ENCODE peak calls at places on chromosomes 3 and 15, in six cellular contexts. N, L, O, J, U and F are unnamed samples.

GRCh38 chr3:4418156-4418555 is 48.9 kb downstream of the SUMF1 start:
- DNase-seq in N (no peak), L (no peak), O (no peak), J (no peak), U (no peak), F (no peak)

GRCh38 chr3:171184372-171184771 is 157.9 kb upstream of the SLC2A2 start:
- DNase-seq in N (peak; percentile 76), L (no peak), O (no peak), J (no peak), U (no peak), F (no peak)

GRCh38 chr15:98896802-98897732 is 110.5 kb downstream of the PGPEP1L start:
- DNase-seq in N (no peak), L (peak; percentile 77), O (peak; percentile 85), J (peak; percentile 21), U (no peak), F (no peak)

GRCh38 chr15:76346666-76347506 is 10.3 kb downstream of the ISL2 start:
- DNase-seq in N (no peak), L (no peak), O (no peak), J (no peak), U (no peak), F (no peak)

GRCh38 chr3:40504636-40505430 is 1.0 kb upstream of the ZNF620 start:
- DNase-seq in N (no peak), L (peak; percentile 66), O (peak; percentile 76), J (no peak), U (no peak), F (no peak)

GRCh38 chr3:73341272-73341671 is 279.8 kb downstream of the EBLN2 start:
- DNase-seq in N (no peak), L (no peak), O (no peak), J (no peak), U (no peak), F (no peak)

GRCh38 chr15:35932541-35932940 is 386.6 kb upstream of the DPH6 start:
- DNase-seq in N (no peak), L (no peak), O (no peak), J (no peak), U (no peak), F (no peak)

GRCh38 chr15:42349178-42349577 is 10.1 kb upstream of the CAPN3 start:
- DNase-seq in N (no peak), L (no peak), O (no peak), J (no peak), U (no peak), F (no peak)

GRCh38 chr3:52038227-52038626 is 18.1 kb downstream of the DUSP7 start:
- DNase-seq in N (no peak), L (no peak), O (no peak), J (no peak), U (no peak), F (no peak)

GRCh38 chr15:51576911-51577500 is 45.6 kb downstream of the DMXL2 start:
- DNase-seq in N (no peak), L (no peak), O (no peak), J (peak; percentile 48), U (no peak), F (no peak)

GRCh38 chr3:132730891-132731580 is 8.8 kb upstream of the NPHP3 start:
- DNase-seq in N (no peak), L (no peak), O (peak; percentile 33), J (peak; percentile 22), U (no peak), F (no peak)

GRCh38 chr3:9387322-9387655 is 10.1 kb upstream of the SETD5 start:
- DNase-seq in N (no peak), L (no peak), O (no peak), J (no peak), U (no peak), F (no peak)

GRCh38 chr15:84616235-84616634 is 15.4 kb downstream of the ZSCAN2 start:
- DNase-seq in N (no peak), L (no peak), O (no peak), J (no peak), U (no peak), F (no peak)

GRCh38 chr3:70064194-70064787 is 64.8 kb downstream of the SAMMSON start:
- DNase-seq in N (peak; percentile 1), L (peak; percentile 4), O (peak; percentile 27), J (peak; percentile 15), U (no peak), F (no peak)

GRCh38 chr15:98547741-98548166 is 100.6 kb upstream of the IGF1R start:
- DNase-seq in N (no peak), L (no peak), O (no peak), J (no peak), U (no peak), F (no peak)

GRCh38 chr3:184284696-184285095 is 8.9 kb downstream of the ECE2 start:
- DNase-seq in N (no peak), L (peak; percentile 70), O (peak; percentile 58), J (peak; percentile 79), U (no peak), F (peak; percentile 72)

GRCh38 chr3:50246517-50246954 is 10.5 kb downstream of the GNAI2 start:
- DNase-seq in N (no peak), L (peak; percentile 81), O (no peak), J (peak; percentile 67), U (no peak), F (no peak)

GRCh38 chr3:24550588-24550987 is 55.9 kb upstream of the THRB start:
- DNase-seq in N (no peak), L (no peak), O (no peak), J (no peak), U (no peak), F (no peak)

GRCh38 chr15:62951481-62951880 is 91.1 kb upstream of the TPM1 start:
- DNase-seq in N (no peak), L (no peak), O (no peak), J (no peak), U (no peak), F (no peak)

GRCh38 chr15:66653398-66653797 is 48.6 kb upstream of the SMAD6 start:
- DNase-seq in N (no peak), L (no peak), O (no peak), J (no peak), U (no peak), F (no peak)

GRCh38 chr3:123336001-123336400 is 112.9 kb downstream of the ADCY5 start:
- DNase-seq in N (no peak), L (no peak), O (no peak), J (no peak), U (no peak), F (no peak)

GRCh38 chr15:67945951-67946700 is 106.3 kb upstream of the RNU6-1 start:
- DNase-seq in N (no peak), L (no peak), O (peak; percentile 98), J (no peak), U (peak; percentile 59), F (peak; percentile 97)

GRCh38 chr15:70094690-70095311 is 2.9 kb downstream of the TLE3 start:
- DNase-seq in N (no peak), L (no peak), O (peak; percentile 47), J (no peak), U (no peak), F (no peak)

GRCh38 chr3:134445631-134446030 is 40.2 kb downstream of the ANAPC13 start:
- DNase-seq in N (no peak), L (no peak), O (no peak), J (no peak), U (no peak), F (no peak)

GRCh38 chr15:98213346-98213979 is 253.0 kb downstream of the ARRDC4 start:
- DNase-seq in N (no peak), L (no peak), O (no peak), J (no peak), U (no peak), F (no peak)

GRCh38 chr3:36525115-36525711 is 144.9 kb downstream of the STAC start:
- DNase-seq in N (no peak), L (no peak), O (no peak), J (no peak), U (no peak), F (no peak)

GRCh38 chr15:29972051-29972450 is 110.7 kb upstream of the GOLGA8J start:
- DNase-seq in N (no peak), L (no peak), O (no peak), J (no peak), U (no peak), F (no peak)

GRCh38 chr3:37590328-37591079 is 271.2 kb upstream of the CTDSPL start:
- DNase-seq in N (no peak), L (no peak), O (no peak), J (peak; percentile 28), U (no peak), F (no peak)

GRCh38 chr3:71930056-71930991 is 145.4 kb upstream of the PROK2 start:
- DNase-seq in N (no peak), L (peak; percentile 23), O (peak; percentile 14), J (peak; percentile 26), U (no peak), F (peak; percentile 35)

GRCh38 chr3:172517859-172518466 is 5.3 kb downstream of the TNFSF10 start:
- DNase-seq in N (no peak), L (no peak), O (no peak), J (no peak), U (no peak), F (no peak)

GRCh38 chr3:163490119-163490518 is 1588.2 kb downstream of the SI start:
- DNase-seq in N (no peak), L (peak; percentile 48), O (peak; percentile 57), J (peak; percentile 9), U (peak; percentile 51), F (peak; percentile 40)

DNA sequence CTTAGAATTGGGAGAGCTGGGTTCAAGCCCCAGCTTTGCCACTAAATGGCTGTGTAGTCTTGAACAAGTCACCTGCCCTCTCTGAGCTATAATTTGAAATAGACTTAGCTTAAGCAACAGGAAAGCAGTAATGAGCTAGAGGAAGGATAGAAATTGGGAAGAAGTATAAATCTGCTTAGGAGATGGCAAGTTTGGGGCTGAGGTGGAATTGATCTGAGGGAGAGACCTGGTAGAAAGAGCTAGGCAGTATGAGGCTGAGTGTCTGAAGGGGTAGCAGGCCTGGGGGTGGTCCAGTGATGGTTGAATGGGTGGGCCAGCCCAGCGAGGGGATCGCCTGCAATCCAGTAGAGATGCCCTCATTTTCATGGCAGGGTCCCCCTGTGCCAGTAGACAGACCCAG is 22.9 kb downstream of the LPP start:
- DNase-seq in N (no peak), L (no peak), O (no peak), J (no peak), U (no peak), F (no peak)
- H3K4me3 ChIP-seq in N (no peak overlapping the region), L (no peak overlapping the region), O (no peak overlapping the region), J (no peak overlapping the region), U (no peak overlapping the region), F (no peak overlapping the region)

GRCh38 chr3:143832433-143832832 is 15.8 kb downstream of the SLC9A9 start:
- DNase-seq in N (no peak), L (no peak), O (no peak), J (no peak), U (no peak), F (no peak)
- TF ChIP-seq ZNF274 in N (no peak), L (no peak), O (no peak), J (no peak), U (no peak), F (no peak)

DNA sequence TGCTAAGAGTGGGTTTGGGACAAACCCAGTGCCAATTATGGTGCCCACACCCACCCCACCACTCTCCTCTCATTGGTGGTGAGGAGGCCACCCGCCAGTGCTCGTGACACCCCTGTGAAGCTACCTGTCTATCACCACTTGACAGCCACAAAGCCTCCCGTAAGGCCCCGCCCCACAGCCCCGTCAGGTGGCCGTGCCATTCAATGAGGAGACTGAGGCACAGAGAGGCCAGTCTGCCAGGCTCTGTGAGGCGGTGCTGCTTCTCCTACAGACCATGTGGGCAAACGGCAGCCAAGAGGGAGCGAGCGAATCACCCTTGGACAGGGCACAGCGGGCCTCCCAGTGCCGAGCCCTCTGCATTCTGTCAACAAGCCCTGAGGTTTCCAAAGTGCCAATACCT is 53.5 kb downstream of the IQSEC1 start:
- DNase-seq in N (no peak), L (no peak), O (no peak), J (no peak), U (no peak), F (no peak)
- H3K4me3 ChIP-seq in N (peak overlapping the region; percentile 70), L (no peak overlapping the region), O (no peak overlapping the region), J (no peak overlapping the region), U (no peak overlapping the region), F (no peak overlapping the region)

GRCh38 chr3:146100180-146100579 is 60.8 kb downstream of the PLOD2 start:
- DNase-seq in N (no peak), L (no peak), O (peak; percentile 16), J (no peak), U (no peak), F (no peak)
- TF ChIP-seq ZNF274 in N (no peak), L (no peak), O (no peak), J (no peak), U (no peak), F (no peak)